ENCODE peak calls at places on chromosomes 4 and X, in seven cellular contexts. R, O, J, C, Q, N and S are unnamed samples.

GRCh38 chr4:147482281-147482680 is 1.4 kb downstream of the EDNRA start:
- DNase-seq in R (no peak), O (no peak), J (no peak), C (no peak), Q (no peak), N (no peak), S (no peak)

GRCh38 chr4:154711522-154711921 is 32.3 kb upstream of the LRAT start:
- DNase-seq in R (no peak), O (no peak), J (no peak), C (no peak), Q (no peak), N (no peak), S (no peak)

GRCh38 chrX:71081348-71082148 is 13.4 kb upstream of the SNX12 start:
- DNase-seq in R (no peak), O (no peak), J (peak), C (no peak), Q (no peak), N (no peak), S (no peak)

GRCh38 chr4:8419222-8420041 is 21.1 kb downstream of the ACOX3 start:
- DNase-seq in R (no peak), O (no peak), J (no peak), C (no peak), Q (peak), N (no peak), S (no peak)

GRCh38 chr4:7285244-7286122 is 93.1 kb downstream of the SORCS2 start:
- DNase-seq in R (no peak), O (no peak), J (no peak), C (no peak), Q (no peak), N (no peak), S (no peak)

GRCh38 chrX:37818031-37818430 is 29.3 kb downstream of the DYNLT3 start:
- DNase-seq in R (no peak), O (no peak), J (no peak), C (no peak), Q (peak), N (no peak), S (no peak)

GRCh38 chrX:48490661-48491060 is 14.7 kb downstream of the FTSJ1 start:
- DNase-seq in R (no peak), O (peak), J (no peak), C (no peak), Q (no peak), N (no peak), S (no peak)

GRCh38 chrX:77160301-77160700 is 286.9 kb upstream of the FGF16 start:
- DNase-seq in R (peak), O (no peak), J (no peak), C (no peak), Q (peak), N (no peak), S (no peak)

GRCh38 chr4:138034871-138035270 is 207.3 kb downstream of the SLC7A11 start:
- DNase-seq in R (no peak), O (no peak), J (peak), C (no peak), Q (peak), N (no peak), S (no peak)

GRCh38 chrX:40579139-40579538 is 1.6 kb upstream of the ATP6AP2 start:
- DNase-seq in R (no peak), O (no peak), J (no peak), C (no peak), Q (no peak), N (no peak), S (no peak)

GRCh38 chr4:186698525-186698924 is 25.1 kb downstream of the FAT1 start:
- DNase-seq in R (no peak), O (no peak), J (no peak), C (no peak), Q (no peak), N (no peak), S (no peak)

GRCh38 chr4:176840166-176840565 is 47.4 kb upstream of the VEGFC start:
- DNase-seq in R (no peak), O (no peak), J (no peak), C (no peak), Q (peak), N (no peak), S (no peak)

GRCh38 chr4:40327340-40327739 is 7.8 kb upstream of the CHRNA9 start:
- DNase-seq in R (no peak), O (no peak), J (no peak), C (no peak), Q (peak), N (no peak), S (no peak)

GRCh38 chrX:39741904-39742303 is 355.9 kb downstream of the BCOR start:
- DNase-seq in R (no peak), O (no peak), J (no peak), C (no peak), Q (no peak), N (no peak), S (no peak)

GRCh38 chr4:2932951-2933565 is 30.1 kb downstream of the NOP14 start:
- DNase-seq in R (no peak), O (peak), J (no peak), C (peak), Q (peak), N (peak), S (no peak)

GRCh38 chrX:4277122-4277521 is 563.7 kb upstream of the PRKX start:
- DNase-seq in R (no peak), O (no peak), J (no peak), C (no peak), Q (peak), N (no peak), S (no peak)

GRCh38 chr4:52728877-52729276 is 22.3 kb downstream of the ERVMER34-1 start:
- DNase-seq in R (no peak), O (no peak), J (no peak), C (no peak), Q (no peak), N (no peak), S (peak)

GRCh38 chr4:110634320-110635154 is 11.7 kb upstream of the PITX2 start:
- DNase-seq in R (no peak), O (no peak), J (no peak), C (no peak), Q (no peak), N (no peak), S (no peak)

GRCh38 chr4:110633358-110634319 is 10.8 kb upstream of the PITX2 start:
- DNase-seq in R (peak), O (peak), J (peak), C (no peak), Q (no peak), N (no peak), S (no peak)

GRCh38 chr4:110636677-110637407 is 14.0 kb upstream of the PITX2 start:
- DNase-seq in R (peak), O (peak), J (peak), C (no peak), Q (no peak), N (no peak), S (no peak)

GRCh38 chr4:110636231-110636676 is 13.4 kb upstream of the PITX2 start:
- DNase-seq in R (peak), O (no peak), J (no peak), C (no peak), Q (no peak), N (no peak), S (no peak)

GRCh38 chr4:110635155-110635479 is 12.2 kb upstream of the PITX2 start:
- DNase-seq in R (no peak), O (no peak), J (no peak), C (no peak), Q (no peak), N (no peak), S (no peak)
- H3K4me3 ChIP-seq in R (no peak), O (no peak), J (peak), C (no peak), Q (no peak), N (no peak), S (no peak)

DNA sequence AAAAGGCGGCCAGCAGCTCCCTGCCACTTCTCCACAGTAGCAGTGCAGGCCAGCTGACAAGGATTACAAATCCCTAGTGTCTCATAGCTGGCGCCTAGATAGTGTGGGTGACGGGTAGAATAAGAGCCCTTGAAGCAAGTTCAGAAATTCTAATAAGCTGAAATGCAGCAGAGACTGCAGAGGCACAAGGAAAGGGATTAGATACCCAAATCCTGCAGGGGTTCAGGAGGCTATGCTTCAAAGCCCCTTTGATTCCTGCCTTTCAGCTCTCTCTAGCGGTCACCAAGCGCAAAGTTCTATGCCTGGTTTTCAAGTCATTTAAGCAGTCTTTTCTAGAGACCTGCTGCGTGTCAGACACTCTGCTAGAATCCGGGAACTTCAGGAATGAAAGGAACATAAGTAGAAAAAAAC is 79.2 kb downstream of the RLIM start:
- DNase-seq in R (peak), O (no peak), J (peak), C (no peak), Q (peak), N (no peak), S (no peak)
- TF ChIP-seq CTCF in R (peak), O (peak), J (peak), C (no peak), Q (peak), N (no peak), S (no peak)

GRCh38 chr4:83646538-83646937 is 110.6 kb downstream of the GPAT3 start:
- DNase-seq in R (no peak), O (no peak), J (no peak), C (no peak), Q (no peak), N (no peak), S (no peak)
- H3K4me3 ChIP-seq in R (no peak), O (no peak), J (no peak), C (no peak), Q (no peak), N (no peak), S (no peak)

DNA sequence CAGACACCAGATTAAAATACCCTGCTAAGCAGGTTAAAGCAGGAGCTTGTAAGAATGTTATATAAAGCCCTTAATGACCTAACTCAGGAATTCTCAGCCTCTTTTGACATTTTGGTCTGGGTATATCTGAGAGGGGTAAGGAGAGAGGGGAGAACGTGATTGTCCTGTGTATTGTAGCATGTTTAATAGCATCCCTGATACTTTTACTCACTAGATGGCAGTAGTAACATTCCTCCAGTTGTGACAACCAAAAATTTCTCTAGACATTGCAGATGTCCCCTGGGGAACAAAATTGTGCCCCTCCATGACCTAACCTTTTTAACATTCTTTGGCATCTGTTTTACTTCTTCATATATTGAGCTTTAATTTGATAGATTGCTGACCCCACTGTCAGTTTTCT is 17.9 kb downstream of the SMARCA5 start:
- DNase-seq in R (peak), O (no peak), J (no peak), C (no peak), Q (peak), N (no peak), S (no peak)
- TF ChIP-seq CTCF in R (peak), O (no peak), J (peak), C (no peak), Q (no peak), N (peak), S (peak)